ENCODE peak calls at places on chromosomes 13 and 19, in six cellular contexts. D is breast epithelium, S is endothelial cell of umbilical vein, Z is transverse colon, L is HL-60, K is GM23338. H is an unnamed sample.

GRCh38 chr13:35472308-35473008 is 4.0 kb downstream of the MAB21L1 start:
- DNase-seq in D (no peak), S (no peak), Z (no peak), L (no peak), K (peak), H (no peak)

GRCh38 chr19:10830941-10831779 is 4.9 kb downstream of the TMED1 start:
- DNase-seq in D (no peak), S (no peak), Z (no peak), L (no peak), K (no peak), H (peak)

GRCh38 chr19:32688315-32688714 is 3.3 kb upstream of the NUDT19 start:
- DNase-seq in D (no peak), S (no peak), Z (peak), L (peak), K (no peak), H (no peak)

GRCh38 chr19:16825312-16826168 is 3.7 kb upstream of the SIN3B start:
- DNase-seq in D (peak), S (peak), Z (peak), L (no peak), K (peak), H (no peak)

GRCh38 chr13:75587679-75588078 is 38.1 kb downstream of the UCHL3 start:
- DNase-seq in D (no peak), S (peak), Z (no peak), L (peak), K (peak), H (no peak)

GRCh38 chr13:72754111-72754510 is 26.4 kb downstream of the BORA start:
- DNase-seq in D (no peak), S (no peak), Z (no peak), L (no peak), K (no peak), H (no peak)

GRCh38 chr13:106212436-106213010 is 322.9 kb downstream of the EFNB2 start:
- DNase-seq in D (no peak), S (no peak), Z (no peak), L (no peak), K (no peak), H (no peak)

GRCh38 chr13:43293986-43294880 is 270.8 kb downstream of the DNAJC15 start:
- DNase-seq in D (no peak), S (no peak), Z (no peak), L (no peak), K (no peak), H (no peak)

GRCh38 chr19:9878511-9879196 is 43.5 kb downstream of the PIN1 start:
- DNase-seq in D (no peak), S (no peak), Z (no peak), L (no peak), K (no peak), H (no peak)

GRCh38 chr13:62305758-62306157 is 890.1 kb upstream of the PCDH20 start:
- DNase-seq in D (no peak), S (no peak), Z (no peak), L (no peak), K (no peak), H (no peak)

GRCh38 chr13:94708971-94709614 is 3.3 kb downstream of the SOX21 start:
- DNase-seq in D (no peak), S (no peak), Z (no peak), L (no peak), K (peak), H (no peak)

GRCh38 chr13:91045351-91046034 is 302.0 kb upstream of the MIR17HG start:
- DNase-seq in D (no peak), S (no peak), Z (no peak), L (no peak), K (peak), H (no peak)

GRCh38 chr19:42469311-42470239 is 26.8 kb upstream of the CXCL17 start:
- DNase-seq in D (no peak), S (no peak), Z (no peak), L (peak), K (no peak), H (no peak)

GRCh38 chr19:56660381-56661105 is 11.0 kb downstream of the ZNF835 start:
- DNase-seq in D (no peak), S (no peak), Z (no peak), L (no peak), K (no peak), H (peak)

GRCh38 chr13:98524391-98524790 is 52.5 kb downstream of the STK24 start:
- DNase-seq in D (no peak), S (no peak), Z (no peak), L (no peak), K (no peak), H (no peak)

GRCh38 chr13:81874253-81874652 is 1533.3 kb upstream of the SPRY2 start:
- DNase-seq in D (no peak), S (no peak), Z (no peak), L (no peak), K (no peak), H (no peak)

GRCh38 chr19:7739801-7740659 is 7.3 kb downstream of the CD209 start:
- DNase-seq in D (no peak), S (no peak), Z (no peak), L (no peak), K (no peak), H (no peak)

GRCh38 chr13:78604782-78605611 is 1.6 kb upstream of the POU4F1 start:
- DNase-seq in D (no peak), S (no peak), Z (no peak), L (no peak), K (peak), H (no peak)

GRCh38 chr19:16386619-16387240 is 62.1 kb downstream of the KLF2 start:
- DNase-seq in D (no peak), S (peak), Z (no peak), L (peak), K (peak), H (no peak)

GRCh38 chr19:5293607-5294089 is 47.0 kb downstream of the PTPRS start:
- DNase-seq in D (no peak), S (no peak), Z (no peak), L (no peak), K (peak), H (peak)

GRCh38 chr13:95643814-95644598 is 500 bp downstream of the DZIP1 start:
- DNase-seq in D (no peak), S (peak), Z (no peak), L (no peak), K (peak), H (no peak)

GRCh38 chr13:51895906-51896888 is 34.4 kb downstream of the CCDC70 start:
- DNase-seq in D (no peak), S (peak), Z (peak), L (peak), K (peak), H (peak)

GRCh38 chr19:23699521-23699860 is 12.5 kb upstream of the ZNF675 start:
- DNase-seq in D (no peak), S (no peak), Z (no peak), L (no peak), K (no peak), H (no peak)

GRCh38 chr13:43374621-43375020 is 351.2 kb downstream of the DNAJC15 start:
- DNase-seq in D (no peak), S (no peak), Z (no peak), L (peak), K (no peak), H (no peak)

DNA sequence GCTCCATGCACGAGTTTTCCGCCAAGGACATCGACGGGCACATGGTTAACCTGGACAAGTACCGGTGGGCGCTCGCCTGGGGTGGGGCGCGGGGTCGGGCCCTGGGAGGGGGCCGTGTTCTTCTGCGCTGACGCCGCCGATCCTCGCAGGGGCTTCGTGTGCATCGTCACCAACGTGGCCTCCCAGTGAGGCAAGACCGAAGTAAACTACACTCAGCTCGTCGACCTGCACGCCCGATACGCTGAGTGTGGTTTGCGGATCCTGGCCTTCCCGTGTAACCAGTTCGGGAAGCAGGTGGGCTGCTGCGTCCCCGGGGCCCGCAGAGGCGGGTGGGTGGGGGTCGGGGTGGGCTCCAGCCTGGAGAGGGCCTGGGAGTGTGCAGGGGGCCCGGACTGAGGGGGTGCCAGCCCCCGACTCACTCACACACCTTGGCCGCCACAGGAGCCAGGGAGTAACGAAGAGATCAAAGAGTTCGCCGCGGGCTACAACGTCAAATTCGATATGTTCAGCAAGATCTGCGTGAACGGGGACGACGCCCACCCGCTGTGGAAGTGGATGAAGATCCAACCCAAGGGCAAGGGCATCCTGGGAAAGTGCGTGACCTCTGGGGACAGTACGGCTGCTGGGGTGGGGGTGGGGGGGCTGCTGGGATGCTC is 1.6 kb downstream of the GPX4 start:
- DNase-seq in D (no peak), S (no peak), Z (no peak), L (no peak), K (no peak), H (no peak)
- TF ChIP-seq POLR2AphosphoS5 in D (peak), S (no peak), Z (no peak), L (no peak), K (no peak), H (peak)

GRCh38 chr19:29831686-29832085 is 19.9 kb downstream of the CCNE1 start:
- DNase-seq in D (no peak), S (no peak), Z (no peak), L (no peak), K (no peak), H (no peak)
- H3K4me3 ChIP-seq in D (no peak), S (no peak), Z (no peak), L (no peak), K (no peak), H (no peak)

GRCh38 chr19:2984196-2984490 is 6.8 kb downstream of the TLE6 start:
- DNase-seq in D (no peak), S (no peak), Z (no peak), L (no peak), K (no peak), H (no peak)

GRCh38 chr19:2981898-2982297 is 4.5 kb downstream of the TLE6 start:
- DNase-seq in D (no peak), S (no peak), Z (no peak), L (no peak), K (no peak), H (no peak)

GRCh38 chr19:2983351-2984195 is 6.2 kb downstream of the TLE6 start:
- DNase-seq in D (no peak), S (peak), Z (peak), L (no peak), K (peak), H (peak)

GRCh38 chr19:2982556-2982955 is 5.2 kb downstream of the TLE6 start:
- DNase-seq in D (no peak), S (no peak), Z (no peak), L (no peak), K (no peak), H (no peak)

DNA sequence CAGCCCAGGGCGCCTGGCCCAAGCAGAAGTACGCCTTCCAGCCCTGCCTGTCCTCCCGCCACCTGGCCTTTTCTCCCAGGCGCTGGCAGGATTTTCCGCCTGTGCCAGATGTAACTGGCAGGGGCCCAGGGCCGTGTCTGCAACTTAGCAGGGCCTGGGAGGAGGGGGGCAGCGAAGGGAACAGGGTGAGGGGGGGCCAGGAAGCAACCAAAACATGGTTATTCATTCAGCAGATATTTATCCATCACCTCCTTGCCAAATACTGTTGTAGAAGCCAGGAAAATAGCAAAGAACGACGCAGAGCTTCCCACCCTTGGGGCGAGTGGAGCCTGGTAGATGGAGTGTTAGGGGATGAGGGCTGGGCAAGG is 5.6 kb downstream of the TLE6 start:
- DNase-seq in D (peak), S (peak), Z (peak), L (no peak), K (no peak), H (peak)
- TF ChIP-seq POLR2AphosphoS5 in D (peak), S (peak), Z (peak), L (no peak), K (no peak), H (peak)

GRCh38 chr19:12015015-12015752 is 20.3 kb downstream of the ZNF433 start:
- DNase-seq in D (no peak), S (no peak), Z (no peak), L (no peak), K (no peak), H (no peak)
- H3K4me3 ChIP-seq in D (no peak), S (no peak), Z (no peak), L (no peak), K (no peak), H (no peak)

GRCh38 chr19:18122860-18123795 is 25.6 kb downstream of the MAST3 start:
- DNase-seq in D (no peak), S (no peak), Z (no peak), L (peak), K (no peak), H (no peak)
- TF ChIP-seq POLR2AphosphoS5 in D (no peak), S (no peak), Z (no peak), L (no peak), K (no peak), H (no peak)

H was measured in upper lobe of left lung.